ENCODE peak calls at places on chromosomes 4 and X, in nine cellular contexts. Z is head of caudate nucleus; N is mammary epithelial cell; I is GM23338; L is Daoy; V is neural crest cell; Q is hepatic stellate cell; E is stimulated activated CD4-positive, alpha-beta T cell treated with anti-CD3 and anti-CD28 coated beads, TNF-alpha, amount 100 ng/mL, for 48 hours; T is activated T-helper 1 cell treated with anti-CD3 and anti-CD28 coated beads, Interleukin-12 subunit alpha, Interleukin-12 subunit beta, Interleukin-2, Interleukin-4 antibody, amounts not matched to agents 30 ng/mL and 10 ng/mL and 1 ng/mL, durations not matched to agents 14 hours and 24 hours and 36 hours. A is an unnamed sample.

GRCh38 chr4:118904418-118904817 is 15.8 kb downstream of the SYNPO2 start:
- DNase-seq in N (no peak), I (no peak), E (no peak), Q (no peak), L (no peak), T (no peak), Z (no peak), V (no peak), A (no peak)

GRCh38 chrX:119880552-119881437 is 9.2 kb downstream of the NDUFA1 start:
- DNase-seq in L (peak; percentile 30), Z (peak; percentile 8), N (peak; percentile 29), V (peak; percentile 1), T (no peak), I (peak; percentile 52), Q (peak; percentile 73), E (no peak), A (peak; percentile 81)

GRCh38 chrX:120604359-120604782 is 470 bp downstream of the MCTS1 start:
- DNase-seq in Q (peak; percentile 25), N (peak; percentile 25), T (peak; percentile 4), Z (no peak), I (no peak), E (no peak), L (peak; percentile 42), V (no peak), A (no peak)

GRCh38 chr4:54898941-54899340 is 226.5 kb downstream of the KDR start:
- DNase-seq in I (no peak), N (peak; percentile 74), Z (no peak), T (no peak), V (no peak), L (no peak), Q (no peak), E (no peak), A (no peak)

GRCh38 chr4:185101354-185101890 is 41.6 kb upstream of the SLC25A4 start:
- DNase-seq in I (no peak), Z (no peak), Q (no peak), L (no peak), E (no peak), T (no peak), N (no peak), V (no peak), A (no peak)

GRCh38 chr4:11138964-11139363 is 289.7 kb downstream of the HS3ST1 start:
- DNase-seq in I (no peak), Z (no peak), V (no peak), N (no peak), L (no peak), Q (no peak), T (no peak), E (no peak), A (no peak)

GRCh38 chrX:30690330-30690729 is 37.1 kb downstream of the GK start:
- DNase-seq in E (no peak), N (no peak), V (no peak), I (peak; percentile 11), T (no peak), Q (no peak), Z (no peak), L (no peak), A (no peak)

GRCh38 chr4:140296335-140296753 is 77.1 kb upstream of the SCOC start:
- DNase-seq in T (no peak), I (no peak), V (no peak), Z (no peak), Q (peak; percentile 84), L (peak; percentile 47), E (no peak), N (peak; percentile 42), A (peak; percentile 71)

GRCh38 chrX:119887721-119888425 is 7.8 kb upstream of the AKAP14 start:
- DNase-seq in Z (peak; percentile 24), T (peak; percentile 34), N (no peak), E (peak; percentile 45), V (peak; percentile 74), I (peak; percentile 89), Q (no peak), L (peak; percentile 73), A (peak; percentile 92)

GRCh38 chr4:48558026-48558425 is 68.0 kb downstream of the ZAR1 start:
- DNase-seq in N (no peak), E (no peak), V (no peak), Z (no peak), I (no peak), Q (no peak), L (no peak), T (no peak), A (no peak)

GRCh38 chrX:36950495-36951253 is 57.5 kb upstream of the FAM47C start:
- DNase-seq in Z (no peak), L (no peak), T (no peak), I (peak; percentile 66), E (no peak), Q (no peak), V (no peak), N (no peak), A (no peak)